ENCODE peak calls at places on chromosomes 11 and 22, in five cellular contexts. E is A549, M is neural crest cell, J is GM23248, N is T-helper 17 cell. F is an unnamed sample.
A peak's percentile ranks its signal among the peaks of the same experiment; 100 is the strongest.

GRCh38 chr11:9680028-9680427 is 16.2 kb downstream of the SWAP70 start:
- DNase-seq in E (no peak), M (no peak), J (no peak), N (no peak), F (no peak)

GRCh38 chr11:12989428-12990242 is 19.5 kb upstream of the RASSF10 start:
- DNase-seq in E (no peak), M (no peak), J (no peak), N (no peak), F (no peak)

GRCh38 chr11:78216571-78217287 is 28.0 kb downstream of the USP35 start:
- DNase-seq in E (peak; percentile 16), M (no peak), J (peak; percentile 24), N (no peak), F (no peak)

GRCh38 chr22:39525658-39525975 is 5.3 kb downstream of the ATF4 start:
- DNase-seq in E (no peak), M (no peak), J (no peak), N (no peak), F (no peak)

GRCh38 chr11:121560251-121560650 is 107.5 kb upstream of the SORL1-AS1 start:
- DNase-seq in E (no peak), M (no peak), J (no peak), N (no peak), F (no peak)

GRCh38 chr11:46590740-46591606 is 2.9 kb downstream of the AMBRA1 start:
- DNase-seq in E (no peak), M (no peak), J (peak; percentile 5), N (no peak), F (no peak)

GRCh38 chr22:46091277-46091977 is 58.9 kb upstream of the PPARA start:
- DNase-seq in E (no peak), M (no peak), J (no peak), N (no peak), F (no peak)

GRCh38 chr11:134559617-134559992 is 147.6 kb upstream of the B3GAT1 start:
- DNase-seq in E (no peak), M (no peak), J (no peak), N (no peak), F (no peak)

GRCh38 chr22:42895541-42895981 is 38.5 kb upstream of the ARFGAP3 start:
- DNase-seq in E (no peak), M (no peak), J (no peak), N (no peak), F (no peak)

GRCh38 chr11:116958246-116958645 is 120.8 kb upstream of the APOA1 start:
- DNase-seq in E (no peak), M (no peak), J (peak; percentile 60), N (no peak), F (no peak)

GRCh38 chr22:22728382-22728781 is 84.0 kb downstream of the GGTLC2 start:
- DNase-seq in E (no peak), M (no peak), J (no peak), N (no peak), F (no peak)

GRCh38 chr11:58829736-58830135 is 14.8 kb downstream of the GLYATL2 start:
- DNase-seq in E (no peak), M (no peak), J (peak; percentile 57), N (no peak), F (no peak)

GRCh38 chr11:47979378-47980092 is 824 bp upstream of the PTPRJ start:
- DNase-seq in E (peak; percentile 64), M (no peak), J (no peak), N (no peak), F (no peak)

GRCh38 chr11:134257101-134257500 is 3.7 kb downstream of the ACAD8 start:
- DNase-seq in E (no peak), M (no peak), J (no peak), N (no peak), F (no peak)

GRCh38 chr22:37193629-37194191 is 5.7 kb upstream of the C1QTNF6 start:
- DNase-seq in E (peak; percentile 83), M (no peak), J (no peak), N (no peak), F (no peak)

GRCh38 chr11:94507485-94507884 is 4.8 kb upstream of the C11orf97 start:
- DNase-seq in E (no peak), M (no peak), J (peak; percentile 51), N (no peak), F (no peak)